ENCODE peak calls at places on chromosomes 4 and X, in seven cellular contexts. J, D, U, T, G, Z and Q are unnamed samples.

GRCh38 chrX:40818236-40818635 is 82.9 kb upstream of the MED14 start:
- DNase-seq in U (peak; percentile 7), Z (no peak), G (no peak), T (no peak), D (no peak), J (no peak), Q (no peak)

GRCh38 chrX:54530358-54530900 is 410 bp downstream of the GNL3L start:
- DNase-seq in G (no peak), Z (no peak), T (no peak), U (no peak), J (peak; percentile 0), D (no peak), Q (no peak)

GRCh38 chrX:35115205-35115604 is 172.6 kb downstream of the FAM47B start:
- DNase-seq in U (peak; percentile 91), Z (peak; percentile 18), G (no peak), J (peak; percentile 45), D (peak; percentile 68), T (no peak), Q (no peak)

GRCh38 chrX:39903937-39904336 is 193.8 kb downstream of the BCOR start:
- DNase-seq in J (peak; percentile 74), Z (no peak), D (peak; percentile 35), G (no peak), U (peak; percentile 44), T (no peak), Q (no peak)

GRCh38 chrX:72243472-72243871 is 4.6 kb upstream of the ERCC6L start:
- DNase-seq in J (peak; percentile 12), T (no peak), D (peak; percentile 55), U (peak; percentile 51), Z (no peak), G (no peak), Q (no peak)

GRCh38 chrX:100615015-100615414 is 21.6 kb downstream of the TSPAN6 start:
- DNase-seq in T (peak; percentile 46), U (peak; percentile 68), Z (no peak), D (peak; percentile 61), J (peak; percentile 72), G (no peak), Q (no peak)

GRCh38 chrX:109773374-109773773 is 40.3 kb upstream of the ACSL4 start:
- DNase-seq in D (no peak), J (no peak), T (no peak), Z (no peak), G (no peak), U (no peak), Q (no peak)

GRCh38 chr4:55547461-55547770 is 707 bp upstream of the CLOCK start:
- DNase-seq in G (no peak), J (no peak), D (peak; percentile 68), U (no peak), Z (no peak), T (peak; percentile 64), Q (no peak)

GRCh38 chr4:52192697-52193096 is 141.6 kb downstream of the SPATA18 start:
- DNase-seq in J (peak; percentile 68), D (no peak), Z (peak; percentile 14), T (no peak), G (no peak), U (no peak), Q (no peak)

GRCh38 chr4:7737752-7738457 is 201.8 kb downstream of the AFAP1 start:
- DNase-seq in J (no peak), Z (no peak), D (no peak), U (no peak), T (no peak), G (no peak), Q (no peak)

GRCh38 chr4:19329631-19330030 is 922.1 kb upstream of the SLIT2 start:
- DNase-seq in T (no peak), G (no peak), U (peak; percentile 41), J (peak; percentile 80), D (peak; percentile 8), Z (no peak), Q (no peak)

GRCh38 chr4:2793920-2794706 is 1.2 kb downstream of the SH3BP2 start:
- DNase-seq in G (peak; percentile 9), T (no peak), J (peak; percentile 68), D (peak; percentile 41), Z (no peak), U (no peak), Q (no peak)

GRCh38 chr4:124738994-124739393 is 26.5 kb upstream of the ANKRD50 start:
- DNase-seq in G (no peak), U (no peak), Z (no peak), T (no peak), J (no peak), D (no peak), Q (no peak)

GRCh38 chrX:13469963-13470679 is 99.3 kb upstream of the EGFL6 start:
- DNase-seq in D (no peak), Z (peak; percentile 44), T (no peak), G (no peak), J (peak; percentile 70), U (peak; percentile 75), Q (no peak)

GRCh38 chrX:120769576-120770341 is 105.9 kb downstream of the CT47B1 start:
- DNase-seq in U (peak; percentile 19), T (peak; percentile 28), J (peak; percentile 91), D (peak; percentile 66), G (no peak), Z (peak; percentile 21), Q (no peak)

GRCh38 chrX:2931612-2932011 is 2.5 kb upstream of the ARSD start:
- DNase-seq in D (no peak), J (no peak), Z (no peak), U (no peak), G (no peak), T (no peak), Q (no peak)

GRCh38 chrX:2926664-2927275 is 2.4 kb downstream of the ARSD start:
- DNase-seq in Z (no peak), G (no peak), J (no peak), T (no peak), D (no peak), U (no peak), Q (no peak)

GRCh38 chrX:2931155-2931554 is 2.0 kb upstream of the ARSD start:
- DNase-seq in T (no peak), U (no peak), D (no peak), J (no peak), G (no peak), Z (no peak), Q (no peak)

GRCh38 chrX:2928583-2929434 is at the start of gene ARSD:
- DNase-seq in J (peak; percentile 89), Z (peak; percentile 75), T (peak; percentile 89), U (peak; percentile 86), D (peak; percentile 97), G (peak; percentile 82), Q (peak; percentile 40)

DNA sequence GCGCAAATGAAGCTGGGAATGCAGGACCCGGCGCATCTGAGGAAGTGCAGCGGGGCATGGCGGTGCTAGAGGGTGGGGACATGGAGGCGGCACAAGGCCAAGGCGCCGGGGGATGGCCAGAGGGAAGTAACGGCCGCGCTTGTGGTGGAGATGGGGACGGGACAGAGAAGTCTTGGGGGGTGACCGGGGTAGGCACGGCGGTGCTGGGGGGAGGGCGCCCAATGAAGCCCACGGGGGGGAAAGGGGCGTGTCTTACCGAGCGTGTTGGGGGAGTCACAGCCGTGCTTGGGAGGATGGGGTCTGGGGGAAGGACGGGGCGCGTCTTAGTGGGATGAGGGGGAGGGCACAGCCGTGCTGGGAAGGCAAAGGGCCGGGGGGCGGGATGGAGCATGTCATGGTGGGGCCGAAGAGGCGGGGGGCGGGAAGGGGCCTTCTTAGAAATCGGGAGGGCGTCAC is 984 bp downstream of the ARSD start:
- DNase-seq in Z (peak; percentile 18), G (peak; percentile 24), J (no peak), T (peak; percentile 67), U (peak; percentile 47), D (no peak), Q (no peak)
- H3K4me3 ChIP-seq in Z (peak overlapping the region; percentile 78), G (peak overlapping the region; percentile 92), J (peak overlapping the region; percentile 68), T (peak overlapping the region; percentile 74), U (peak overlapping the region; percentile 46), D (peak overlapping the region; percentile 67), Q (no peak overlapping the region)

DNA sequence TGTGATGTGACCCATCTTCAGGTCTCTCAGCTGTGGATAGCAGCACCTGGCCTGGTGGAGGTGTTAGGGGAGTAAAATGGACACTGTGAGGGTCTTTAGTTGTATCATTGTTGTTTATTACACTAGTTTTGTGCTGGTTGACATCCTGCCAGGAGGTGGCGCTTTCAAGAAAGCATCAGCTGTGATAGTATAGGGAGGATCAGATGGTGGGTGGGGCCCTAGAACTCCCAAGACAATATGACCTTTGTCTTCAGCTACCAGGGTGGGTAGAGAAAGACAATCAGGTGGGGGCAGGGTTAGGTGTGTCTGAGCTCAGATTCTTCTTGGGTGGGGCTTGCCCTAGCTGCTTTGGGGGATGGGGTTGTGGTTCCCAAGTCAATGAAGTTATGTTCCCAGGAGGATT is 162.8 kb downstream of the PPP1R2C start:
- DNase-seq in U (no peak), D (no peak), J (no peak), T (no peak), Z (no peak), G (no peak), Q (peak; percentile 5)
- TF ChIP-seq CTCF in U (no peak), D (no peak), J (peak; percentile 9), T (no peak), Z (no peak), G (no peak), Q (peak; percentile 35)

DNA sequence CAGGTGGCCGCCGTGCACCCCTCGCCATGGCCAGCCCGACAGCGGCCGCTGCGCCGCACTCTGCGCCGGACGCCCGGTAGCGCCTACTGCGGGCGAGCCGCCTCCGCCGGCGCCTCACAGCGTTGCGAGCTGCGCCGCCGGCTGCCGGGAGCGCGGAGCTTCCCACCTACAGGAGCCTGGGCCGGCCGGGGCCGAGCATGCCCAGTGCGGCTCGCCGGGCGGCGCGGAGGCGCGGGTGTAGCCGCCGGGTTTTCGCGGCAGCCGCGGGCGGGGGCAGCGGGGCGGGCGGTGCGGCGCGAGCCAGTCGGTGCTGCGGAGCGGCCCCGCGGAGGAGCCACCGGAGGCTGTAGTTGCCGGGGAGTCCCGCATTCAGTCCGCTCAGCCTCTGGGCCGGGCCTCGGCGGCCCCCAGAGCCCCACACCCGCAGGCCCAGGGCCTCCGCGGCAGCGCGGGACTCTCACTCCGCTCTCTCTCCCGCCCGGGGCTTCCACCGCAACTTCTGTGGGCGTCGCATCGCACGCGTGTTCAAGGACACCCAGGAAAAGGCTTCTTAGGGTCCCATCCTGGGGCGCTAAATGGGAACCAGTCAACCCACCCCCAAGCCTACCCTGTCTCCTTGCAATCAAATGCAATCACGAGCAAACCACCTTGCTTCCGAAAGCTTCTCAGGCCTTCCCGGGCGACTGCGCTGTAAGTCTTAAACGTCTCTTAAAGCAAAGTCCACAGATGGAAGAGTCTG is at the start of gene MFAP3L:
- DNase-seq in Z (peak; percentile 51), J (peak; percentile 92), D (peak; percentile 89), U (peak; percentile 84), T (peak; percentile 94), G (peak; percentile 55), Q (no peak)
- H3K4me3 ChIP-seq in Z (peak within 1 kb of the TSS; percentile 78), J (peak within 1 kb of the TSS; percentile 72), D (peak within 1 kb of the TSS; percentile 72), U (peak within 1 kb of the TSS; percentile 68), T (peak within 1 kb of the TSS; percentile 85), G (peak within 1 kb of the TSS; percentile 84), Q (peak within 1 kb of the TSS; percentile 81)

DNA sequence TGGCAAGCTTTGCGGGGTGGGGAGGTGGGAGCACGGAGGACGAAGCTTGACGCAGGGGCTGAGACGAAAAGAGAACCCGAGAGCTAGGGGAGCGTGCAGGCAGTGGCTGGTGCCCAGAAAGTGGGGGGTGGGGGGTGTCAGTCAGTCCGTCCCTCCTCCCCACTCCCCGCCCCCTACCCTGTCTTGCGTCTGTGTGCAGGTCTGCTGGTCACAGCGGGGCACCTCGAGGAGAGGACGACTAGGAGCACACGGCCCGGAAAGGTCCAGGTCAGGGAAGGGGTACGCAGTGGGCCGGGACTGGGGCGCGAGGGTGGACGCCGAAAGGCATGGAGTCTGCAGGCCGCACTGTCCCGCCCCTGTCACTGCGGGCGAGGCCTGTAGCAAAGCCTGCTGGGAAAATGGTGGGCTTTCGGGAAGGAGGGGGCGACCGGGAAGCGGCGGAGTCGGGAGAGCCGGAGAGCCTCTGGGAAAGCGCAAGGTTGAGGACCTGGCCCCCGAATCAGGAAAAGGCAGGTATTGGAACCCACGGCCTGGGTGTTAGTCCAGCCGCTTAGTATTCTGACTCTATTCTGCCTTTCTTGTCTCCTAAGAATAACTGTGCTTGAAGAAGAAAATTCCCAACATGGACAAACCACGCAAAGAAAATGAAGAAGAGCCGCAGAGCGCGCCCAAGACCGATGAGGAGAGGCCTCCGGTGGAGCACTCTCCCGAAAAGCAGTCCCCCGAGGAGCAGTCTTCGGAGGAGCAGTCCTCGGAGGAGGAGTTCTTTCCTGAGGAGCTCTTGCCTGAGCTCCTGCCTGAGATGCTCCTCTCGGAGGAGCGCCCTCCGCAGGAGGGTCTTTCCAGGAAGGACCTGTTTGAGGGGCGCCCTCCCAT is 758 bp downstream of the TCEAL1 start:
- DNase-seq in G (no peak), T (peak; percentile 88), J (peak; percentile 66), D (peak; percentile 79), Z (no peak), U (peak; percentile 67), Q (no peak)
- TF ChIP-seq CTCF in G (no peak), T (peak; percentile 60), J (peak; percentile 63), D (peak; percentile 65), Z (peak; percentile 71), U (peak; percentile 62), Q (peak; percentile 16)